ENCODE peak calls at places on chromosome 7, in five cellular contexts. N is HCT116, D is pancreas, B is choroid plexus epithelial cell, L is GM23338. H is an unnamed sample.

GRCh38 chr7:151637781-151638261 is 118.1 kb upstream of the RHEB start:
- DNase-seq in N (no peak), D (no peak), B (peak), L (no peak), H (no peak)

GRCh38 chr7:151060416-151061234 is 1.2 kb downstream of the SLC4A2 start:
- DNase-seq in N (no peak), D (peak), B (peak), L (no peak), H (peak)

GRCh38 chr7:44827567-44827966 is 20.3 kb downstream of the H2AZ2 start:
- DNase-seq in N (no peak), D (no peak), B (no peak), L (no peak), H (no peak)

GRCh38 chr7:26580666-26581065 is 283.7 kb downstream of the SKAP2 start:
- DNase-seq in N (no peak), D (no peak), B (no peak), L (no peak), H (no peak)

GRCh38 chr7:28005848-28006233 is 174.8 kb downstream of the JAZF1 start:
- DNase-seq in N (no peak), D (no peak), B (no peak), L (no peak), H (no peak)

GRCh38 chr7:80884511-80885195 is 34.2 kb downstream of the SEMA3C start:
- DNase-seq in N (no peak), D (no peak), B (peak), L (no peak), H (no peak)

GRCh38 chr7:50212666-50213621 is 91.6 kb upstream of the IKZF1 start:
- DNase-seq in N (no peak), D (peak), B (no peak), L (no peak), H (no peak)

GRCh38 chr7:22849158-22849557 is 26.5 kb upstream of the TOMM7 start:
- DNase-seq in N (no peak), D (no peak), B (no peak), L (no peak), H (peak)

GRCh38 chr7:29588900-29589696 is 25.5 kb downstream of the PRR15 start:
- DNase-seq in N (peak), D (no peak), B (peak), L (peak), H (peak)

GRCh38 chr7:131945313-131945831 is 388.9 kb upstream of the PODXL start:
- DNase-seq in N (peak), D (peak), B (peak), L (peak), H (peak)

GRCh38 chr7:155896531-155897263 is 84.4 kb upstream of the SHH start:
- DNase-seq in N (no peak), D (no peak), B (no peak), L (no peak), H (no peak)

GRCh38 chr7:45072131-45073030 is 16.4 kb downstream of the NACAD start:
- DNase-seq in N (no peak), D (no peak), B (peak), L (no peak), H (no peak)

DNA sequence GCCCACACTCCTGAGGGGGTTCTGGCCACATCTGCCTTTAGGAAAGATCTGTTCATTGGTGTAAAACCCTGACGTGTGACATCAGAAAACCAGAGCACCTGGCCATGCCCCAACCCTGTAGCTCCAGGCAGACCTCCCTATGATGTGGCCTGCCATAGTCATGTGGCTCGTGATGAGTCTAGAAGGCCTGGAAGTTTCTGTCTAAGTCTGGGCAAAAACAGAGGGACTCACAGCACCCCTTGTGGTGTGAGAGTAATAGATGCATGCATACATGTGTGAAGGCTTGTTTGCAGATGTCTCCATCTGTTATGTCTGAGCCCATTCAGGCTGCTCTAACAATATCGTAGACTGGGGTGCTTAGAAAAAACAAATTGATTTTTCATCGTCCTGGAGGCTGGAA is 309.3 kb downstream of the PAXIP1 start:
- DNase-seq in N (no peak), D (no peak), B (no peak), L (no peak), H (no peak)
- TF ChIP-seq CTCF in N (no peak), D (no peak), B (no peak), L (no peak), H (no peak)

GRCh38 chr7:105019269-105019668 is 5.3 kb downstream of the KMT2E start:
- DNase-seq in N (no peak), D (no peak), B (no peak), L (no peak), H (no peak)
- H3K4me3 ChIP-seq in N (no peak), D (no peak), B (no peak), L (no peak), H (no peak)

DNA sequence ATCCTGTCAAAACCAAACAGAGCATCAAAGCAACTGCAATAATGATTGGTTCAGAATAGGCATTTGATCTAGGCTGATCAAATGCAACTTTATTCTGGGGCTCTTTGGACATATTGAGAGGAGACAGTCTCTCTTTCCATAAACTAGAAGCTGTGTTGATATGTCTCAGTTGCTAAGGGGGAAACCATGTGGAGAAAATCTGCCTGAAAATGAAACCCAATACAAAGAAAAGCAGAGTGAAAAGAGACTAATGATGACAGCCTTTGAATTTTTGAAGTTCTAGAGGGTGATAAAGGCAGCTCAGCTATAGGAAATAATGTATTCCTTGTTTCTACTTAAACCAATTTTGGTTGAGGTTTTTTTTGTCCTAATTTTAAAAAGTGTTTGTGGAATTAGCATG is 941.8 kb upstream of the POT1 start:
- DNase-seq in N (no peak), D (no peak), B (no peak), L (no peak), H (no peak)
- TF ChIP-seq CTCF in N (no peak), D (no peak), B (no peak), L (no peak), H (no peak)

GRCh38 chr7:19117081-19117869 is at the start of gene TWIST1:
- DNase-seq in N (no peak), D (peak), B (peak), L (peak), H (peak)
- H3K4me3 ChIP-seq in N (peak), D (peak), B (peak), L (peak), H (peak)

DNA sequence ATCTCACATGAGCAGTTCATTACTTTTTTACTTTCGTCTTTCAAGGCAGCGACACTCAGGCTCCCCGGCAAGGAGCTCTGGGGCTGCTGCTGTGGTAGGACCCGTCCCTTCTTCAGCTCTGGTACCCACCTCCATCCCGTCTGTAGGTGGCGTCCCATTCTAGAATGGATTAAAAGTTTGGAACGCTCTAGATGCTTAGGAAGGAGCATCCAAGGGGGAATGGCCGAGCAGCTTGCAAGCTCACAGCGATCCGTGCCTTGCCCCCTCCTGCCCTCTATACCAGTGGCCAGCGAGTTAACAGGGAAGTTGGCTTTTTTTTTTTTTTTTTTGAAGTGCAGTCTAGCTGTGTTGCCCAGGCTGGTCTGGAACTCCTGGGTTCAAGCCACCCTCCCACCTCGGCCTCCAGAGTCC is 22.8 kb upstream of the TTYH3 start:
- DNase-seq in N (peak), D (no peak), B (peak), L (peak), H (peak)
- TF ChIP-seq CTCF in N (peak), D (no peak), B (peak), L (peak), H (peak)